ENCODE peak calls at places on chromosomes 4 and X, in five cellular contexts. U is AG04449, N is ovary, K is GM23338, Q is heart right ventricle. T is an unnamed sample.

GRCh38 chr4:6469144-6469543 is 3.3 kb downstream of the PPP2R2C start:
- DNase-seq in N (peak), U (no peak), Q (no peak), K (no peak), T (no peak)

GRCh38 chr4:1285790-1286553 is 3.7 kb upstream of the MAEA start:
- DNase-seq in Q (no peak), N (no peak), K (peak), U (no peak), T (no peak)

GRCh38 chr4:125198916-125199315 is 115.8 kb upstream of the FAT4 start:
- DNase-seq in N (no peak), K (no peak), U (no peak), Q (no peak), T (no peak)

GRCh38 chr4:6668391-6668790 is 25.3 kb upstream of the S100P start:
- DNase-seq in K (no peak), U (peak), N (no peak), Q (no peak), T (no peak)

GRCh38 chr4:11622961-11623725 is 194.4 kb upstream of the HS3ST1 start:
- DNase-seq in K (no peak), U (no peak), N (no peak), Q (no peak), T (no peak)

GRCh38 chr4:41538017-41538733 is at the start of gene LIMCH1:
- DNase-seq in U (no peak), N (peak), K (peak), Q (peak), T (no peak)

GRCh38 chr4:86043755-86044592 is 315.9 kb downstream of the MAPK10 start:
- DNase-seq in U (no peak), K (peak), N (no peak), Q (no peak), T (peak)

GRCh38 chrX:108736509-108737479 is at the start of gene IRS4:
- DNase-seq in U (no peak), K (peak), N (peak), Q (no peak), T (no peak)

GRCh38 chr4:99815597-99816011 is 1.0 kb upstream of the DAPP1 start:
- DNase-seq in K (peak), Q (no peak), U (no peak), N (no peak), T (no peak)

GRCh38 chr4:128775477-128775876 is 34.0 kb upstream of the JADE1 start:
- DNase-seq in K (no peak), Q (no peak), N (no peak), U (no peak), T (no peak)

GRCh38 chrX:40784516-40785151 is 49.3 kb upstream of the MED14 start:
- DNase-seq in U (no peak), Q (no peak), N (no peak), K (no peak), T (no peak)

GRCh38 chr4:133865606-133866327 is 335.8 kb downstream of the PABPC4L start:
- DNase-seq in N (no peak), K (peak), U (peak), Q (no peak), T (peak)

GRCh38 chr4:145154573-145154972 is 25.8 kb downstream of the OTUD4 start:
- DNase-seq in Q (no peak), U (no peak), N (no peak), K (peak), T (peak)

GRCh38 chr4:183797041-183797444 is 108.1 kb upstream of the STOX2 start:
- DNase-seq in K (peak), N (no peak), U (no peak), Q (peak), T (no peak)

GRCh38 chrX:24646745-24647182 is 383 bp downstream of the PCYT1B start:
- DNase-seq in U (no peak), K (peak), Q (no peak), N (no peak), T (no peak)

GRCh38 chr4:73194064-73194463 is 64.5 kb downstream of the ANKRD17 start:
- DNase-seq in Q (no peak), K (no peak), N (no peak), U (no peak), T (no peak)

GRCh38 chr4:182113774-182114173 is 129.4 kb upstream of the TENM3 start:
- DNase-seq in U (peak), Q (no peak), K (no peak), N (no peak), T (no peak)

GRCh38 chrX:12975670-12975965 is 708 bp downstream of the TMSB4X start:
- DNase-seq in K (no peak), N (peak), U (no peak), Q (peak), T (no peak)

GRCh38 chr4:188008377-188008776 is 12.8 kb downstream of the ZFP42 start:
- DNase-seq in N (no peak), Q (no peak), K (no peak), U (peak), T (peak)

GRCh38 chr4:87024181-87024580 is 89.4 kb downstream of the AFF1 start:
- DNase-seq in N (no peak), U (no peak), Q (no peak), K (no peak), T (no peak)

GRCh38 chr4:184168406-184169019 is 49.2 kb downstream of the ENPP6 start:
- DNase-seq in N (peak), K (peak), Q (peak), U (no peak), T (peak)

GRCh38 chr4:51842167-51842553 is 793 bp upstream of the DCUN1D4 start:
- DNase-seq in K (no peak), N (peak), U (no peak), Q (peak), T (no peak)

GRCh38 chr4:88807499-88807898 is 109.9 kb upstream of the NAP1L5 start:
- DNase-seq in Q (no peak), N (no peak), K (no peak), U (no peak), T (no peak)

GRCh38 chr4:61273237-61273636 is 73.1 kb downstream of the ADGRL3 start:
- DNase-seq in U (no peak), Q (no peak), K (no peak), N (no peak), T (no peak)

GRCh38 chr4:145878501-145879435 is 59.9 kb downstream of the ZNF827 start:
- DNase-seq in U (no peak), N (no peak), Q (no peak), K (no peak), T (peak)

GRCh38 chr4:61588621-61589020 is 388.5 kb downstream of the ADGRL3 start:
- DNase-seq in Q (no peak), U (no peak), N (no peak), K (no peak), T (no peak)

GRCh38 chr4:122456228-122457106 is at the start of gene IL2:
- DNase-seq in U (no peak), N (no peak), Q (no peak), K (no peak), T (no peak)

GRCh38 chrX:40897768-40898167 is 162.4 kb upstream of the MED14 start:
- DNase-seq in N (no peak), Q (no peak), K (no peak), U (no peak), T (no peak)

GRCh38 chrX:261167-261857 is 19.9 kb upstream of the PLCXD1 start:
- DNase-seq in Q (peak), N (no peak), U (no peak), K (peak), T (no peak)

GRCh38 chrX:31397119-31397518 is 325.3 kb upstream of the FTHL17 start:
- DNase-seq in U (no peak), N (no peak), K (no peak), Q (no peak), T (peak)

GRCh38 chr4:5979981-5980380 is 38.2 kb downstream of the C4orf50 start:
- DNase-seq in N (no peak), Q (no peak), K (peak), U (no peak), T (no peak)

GRCh38 chr4:186104895-186105720 is 604 bp downstream of the FAM149A start:
- DNase-seq in U (no peak), N (peak), Q (peak), K (peak), T (no peak)

GRCh38 chr4:109375778-109376414 is 57.7 kb upstream of the SEC24B start:
- DNase-seq in U (no peak), K (no peak), N (no peak), Q (no peak), T (no peak)

GRCh38 chr4:88195666-88196365 is 37.4 kb upstream of the ABCG2 start:
- DNase-seq in K (peak), N (no peak), U (no peak), Q (no peak), T (no peak)

DNA sequence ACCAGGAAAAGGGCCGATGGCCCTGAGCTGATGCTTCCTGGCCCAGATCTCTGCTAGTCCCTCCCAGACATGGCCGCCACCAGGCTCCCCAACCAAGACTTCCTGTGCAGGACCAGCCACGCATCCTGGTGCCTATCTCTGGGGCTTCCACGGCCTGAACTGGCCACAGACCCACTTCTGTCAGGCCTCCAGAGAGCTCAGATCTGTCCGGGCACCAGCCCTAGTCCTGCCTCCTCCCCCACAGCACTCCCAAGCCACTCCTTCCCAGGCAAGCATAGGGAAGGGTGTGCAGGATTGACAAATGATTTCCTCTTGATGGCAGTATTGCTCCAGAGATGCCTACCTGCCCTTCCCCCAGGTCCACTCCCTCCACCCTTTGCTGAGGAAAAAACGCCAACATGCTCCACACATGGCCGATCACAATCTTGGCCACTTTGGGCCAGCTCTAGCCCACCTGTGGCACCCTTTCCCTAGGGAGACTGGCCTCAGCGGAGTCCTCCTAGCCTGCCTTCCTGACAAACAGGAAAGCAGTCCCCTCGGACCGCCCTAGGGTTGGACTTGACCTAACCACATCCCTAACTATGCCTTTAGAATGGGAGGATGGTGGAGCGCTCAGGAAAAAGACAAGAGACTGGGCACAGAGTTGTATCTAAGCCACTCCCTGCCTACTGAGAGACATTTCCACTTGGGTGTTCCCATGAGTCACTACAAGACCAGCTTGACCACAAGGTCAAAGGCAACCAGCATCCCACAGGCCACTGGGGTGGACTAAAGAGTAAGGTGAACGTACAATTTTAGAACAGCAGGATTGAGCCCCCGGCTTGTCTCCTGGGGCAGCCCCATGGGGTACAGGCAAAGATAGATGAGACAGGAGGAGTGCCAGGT is 277.5 kb upstream of the AGTR2 start:
- DNase-seq in U (no peak), K (peak), N (peak), Q (no peak), T (peak)
- TF ChIP-seq CTCF in U (no peak), K (peak), N (no peak), Q (no peak), T (peak)

GRCh38 chr4:94208268-94208667 is 603 bp downstream of the SMARCAD1 start:
- DNase-seq in N (no peak), U (no peak), Q (no peak), K (no peak), T (no peak)
- H3K4me3 ChIP-seq in N (peak), U (peak), Q (peak), K (peak), T (peak)

GRCh38 chr4:76582074-76582816 is 147.2 kb downstream of the SHROOM3 start:
- DNase-seq in K (no peak), U (no peak), Q (no peak), N (no peak), T (no peak)

GRCh38 chr4:76584235-76585152 is 149.5 kb downstream of the SHROOM3 start:
- DNase-seq in K (no peak), Q (no peak), U (no peak), N (no peak), T (no peak)

GRCh38 chr4:76581276-76581675 is 146.2 kb downstream of the SHROOM3 start:
- DNase-seq in U (no peak), K (no peak), Q (no peak), N (no peak), T (no peak)

GRCh38 chr4:76585270-76585669 is 150.2 kb downstream of the SHROOM3 start:
- DNase-seq in K (peak), N (no peak), U (no peak), Q (no peak), T (peak)

DNA sequence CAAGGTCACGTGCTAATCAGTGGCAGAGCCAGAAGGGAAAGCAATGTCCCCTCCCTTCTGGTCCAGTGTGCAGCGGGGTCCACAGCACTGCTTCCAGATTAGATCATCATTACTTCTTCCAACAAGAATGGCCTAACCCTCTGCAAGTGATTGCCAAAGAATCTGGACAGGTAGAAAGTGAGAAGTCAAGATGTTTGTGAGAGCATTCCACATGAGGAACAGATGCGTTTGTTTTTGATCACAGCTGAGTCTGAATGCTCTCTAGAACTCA is 147.7 kb downstream of the SHROOM3 start:
- DNase-seq in U (no peak), Q (no peak), K (no peak), N (no peak), T (no peak)
- TF ChIP-seq CTCF in U (no peak), Q (no peak), K (no peak), N (no peak), T (no peak)

DNA sequence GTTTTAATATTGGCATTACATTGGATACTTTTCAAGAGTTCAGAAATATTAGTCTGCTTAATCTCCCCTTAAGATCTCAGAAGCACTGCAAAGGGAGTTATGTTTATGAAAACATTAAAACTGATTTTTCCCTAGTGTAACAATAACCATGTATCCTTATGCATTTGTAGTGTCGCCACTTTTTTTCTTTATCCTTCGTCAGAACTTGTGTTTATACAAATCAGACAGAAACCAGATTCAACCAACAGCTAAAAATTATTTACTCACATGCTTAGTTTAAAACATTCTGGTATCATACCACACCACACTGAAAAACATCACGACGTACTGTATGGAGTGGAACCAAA is 1.3 kb downstream of the SETD7 start:
- DNase-seq in Q (no peak), K (no peak), U (no peak), N (no peak), T (no peak)
- H3K4me3 ChIP-seq in Q (peak), K (peak), U (peak), N (peak), T (peak)

DNA sequence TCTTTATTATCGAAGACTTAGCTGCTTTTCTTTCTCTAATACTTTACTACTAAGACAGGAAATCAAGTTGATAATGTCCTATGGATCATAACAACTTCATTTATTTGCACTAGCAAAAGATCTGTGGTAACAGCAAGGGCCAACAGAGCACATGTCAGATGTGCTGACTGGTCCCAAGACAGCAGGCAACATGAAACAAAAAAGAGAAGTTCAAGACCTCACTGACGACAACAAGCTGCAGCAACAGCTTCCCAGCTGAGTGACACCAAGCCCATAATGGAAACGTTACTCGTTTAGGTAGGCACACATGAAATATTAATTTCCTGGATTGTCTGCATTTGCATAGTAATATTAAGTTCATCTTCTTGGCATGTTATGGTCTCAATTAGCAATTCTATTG is 126.9 kb downstream of the UNC5C start:
- DNase-seq in Q (no peak), N (no peak), U (no peak), K (no peak), T (no peak)
- TF ChIP-seq CTCF in Q (no peak), N (no peak), U (no peak), K (no peak), T (no peak)

DNA sequence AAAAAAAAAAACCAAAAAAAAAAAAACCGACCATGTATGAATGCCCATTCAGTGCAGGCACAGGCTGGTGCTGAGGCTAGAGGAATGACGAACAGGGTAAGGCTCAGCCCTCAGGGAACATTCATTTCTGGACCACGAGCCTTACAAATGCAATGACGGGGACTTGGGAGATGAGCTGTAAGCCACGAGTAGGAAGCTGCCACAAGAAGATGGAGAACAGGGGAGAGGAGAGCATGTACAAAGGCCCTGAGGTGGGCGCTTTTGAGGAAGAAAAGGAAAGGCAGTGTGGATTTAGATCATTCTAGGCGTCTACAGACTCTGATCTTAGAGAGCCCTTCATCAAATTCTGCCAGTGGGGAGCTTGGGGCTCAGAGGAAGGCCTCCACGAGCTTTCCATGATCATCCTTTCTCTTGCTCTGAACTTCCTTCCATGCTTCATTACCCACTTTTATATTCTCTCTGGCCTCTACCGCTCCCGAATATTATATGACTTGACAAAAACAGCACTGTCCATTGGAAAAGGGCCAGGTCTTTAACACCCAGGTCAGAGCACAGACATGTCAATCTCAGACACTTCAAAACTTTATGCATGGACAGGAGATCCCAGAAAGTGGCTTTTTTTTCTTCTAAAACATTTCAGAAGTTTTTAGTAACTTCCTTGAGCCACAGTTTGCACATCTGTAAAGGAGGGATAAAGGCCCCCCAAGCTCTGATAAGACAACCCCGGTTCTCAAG is 3.3 kb upstream of the ZNF518B start:
- DNase-seq in N (no peak), Q (no peak), U (no peak), K (no peak), T (no peak)
- H3K4me3 ChIP-seq in N (no peak), Q (peak), U (no peak), K (peak), T (no peak)

GRCh38 chrX:106397788-106398538 is 213.8 kb upstream of the RADX start:
- DNase-seq in Q (no peak), K (peak), U (no peak), N (no peak), T (peak)
- TF ChIP-seq CTCF in Q (no peak), K (peak), U (no peak), N (no peak), T (peak)